ENCODE peak calls at places on chromosome 5, in eight cellular contexts. G is Ammon's horn, A is ELR, H is fibroblast of lung, Q is HAP-1, O is GM13977, D is cerebellar cortex, E is choroid plexus epithelial cell. N is an unnamed sample.

GRCh38 chr5:110757118-110757729 is 18.4 kb downstream of the SLC25A46 start:
- DNase-seq in A (peak; percentile 63), H (peak; percentile 80), G (peak; percentile 50), E (peak; percentile 81), D (peak; percentile 67), Q (peak; percentile 49), O (no peak), N (no peak)

GRCh38 chr5:148776261-148776660 is 50.1 kb upstream of the ADRB2 start:
- DNase-seq in E (no peak), O (no peak), G (no peak), D (no peak), Q (no peak), A (no peak), H (no peak), N (no peak)

GRCh38 chr5:12460493-12461261 is 556.4 kb upstream of the CTNND2 start:
- DNase-seq in D (no peak), A (peak; percentile 47), Q (no peak), G (no peak), H (no peak), E (peak; percentile 0), O (no peak), N (no peak)

GRCh38 chr5:7745882-7746735 is 104.8 kb downstream of the CFAP90 start:
- DNase-seq in O (peak; percentile 49), H (peak; percentile 70), Q (peak; percentile 45), A (peak; percentile 62), G (peak; percentile 80), D (peak; percentile 60), E (peak; percentile 83), N (no peak)

GRCh38 chr5:170360712-170361501 is 28.3 kb downstream of the KCNMB1 start:
- DNase-seq in A (no peak), D (no peak), E (no peak), Q (no peak), H (no peak), G (peak; percentile 45), O (no peak), N (no peak)

GRCh38 chr5:42547894-42548293 is 124.7 kb downstream of the GHR start:
- DNase-seq in A (no peak), D (no peak), Q (no peak), H (no peak), G (no peak), E (no peak), O (no peak), N (no peak)

GRCh38 chr5:24141046-24141445 is 503.7 kb downstream of the CDH10 start:
- DNase-seq in G (peak; percentile 57), O (no peak), Q (no peak), E (no peak), A (no peak), D (no peak), H (peak; percentile 8), N (no peak)

GRCh38 chr5:135567661-135568060 is 11.1 kb downstream of the CXCL14 start:
- DNase-seq in D (peak; percentile 24), E (peak; percentile 5), A (no peak), G (no peak), O (no peak), Q (no peak), H (no peak), N (no peak)

GRCh38 chr5:38911933-38912332 is 66.1 kb downstream of the OSMR start:
- DNase-seq in H (no peak), A (no peak), D (no peak), Q (no peak), G (no peak), O (no peak), E (no peak), N (no peak)

GRCh38 chr5:14577964-14578363 is 3.6 kb upstream of the OTULINL start:
- DNase-seq in O (no peak), A (peak; percentile 9), E (no peak), G (no peak), D (no peak), Q (no peak), H (no peak), N (no peak)

N was measured in NK-92 treated with Interleukin-12 subunit alpha and Interleukin-12 subunit beta, amount 100 ng/mL, for 24 hours.